ENCODE peak calls at places on chromosomes 2 and 18, in eight cellular contexts. G, W, K, N, S, Q, C and J are unnamed samples.

GRCh38 chr2:158755310-158755709 is 39.8 kb upstream of the DAPL1 start:
- DNase-seq in G (no peak), W (no peak), K (no peak), N (no peak), S (no peak), Q (no peak), C (no peak), J (no peak)

GRCh38 chr2:95323347-95324155 is 26.4 kb downstream of the KCNIP3 start:
- DNase-seq in G (no peak), W (peak; percentile 82), K (no peak), N (no peak), S (no peak), Q (peak; percentile 55), C (no peak), J (no peak)

GRCh38 chr2:3680548-3681345 is 22.6 kb upstream of the DCDC2C start:
- DNase-seq in G (no peak), W (no peak), K (no peak), N (no peak), S (no peak), Q (no peak), C (no peak), J (no peak)

GRCh38 chr2:152243723-152244122 is 68.2 kb upstream of the STAM2 start:
- DNase-seq in G (no peak), W (no peak), K (no peak), N (no peak), S (no peak), Q (no peak), C (no peak), J (peak; percentile 9)

GRCh38 chr2:192267484-192267883 is 72.8 kb upstream of the TMEFF2 start:
- DNase-seq in G (no peak), W (no peak), K (no peak), N (peak; percentile 48), S (peak; percentile 90), Q (no peak), C (no peak), J (no peak)

GRCh38 chr2:20617892-20618467 is 32.9 kb downstream of the HS1BP3 start:
- DNase-seq in G (peak; percentile 98), W (peak; percentile 93), K (peak; percentile 98), N (peak; percentile 98), S (peak; percentile 100), Q (peak; percentile 46), C (no peak), J (peak; percentile 83)

GRCh38 chr2:75787532-75788132 is 76.9 kb upstream of the GCFC2 start:
- DNase-seq in G (no peak), W (no peak), K (no peak), N (peak; percentile 33), S (peak; percentile 32), Q (no peak), C (no peak), J (peak; percentile 40)

GRCh38 chr2:135011633-135012032 is 35.6 kb downstream of the MAP3K19 start:
- DNase-seq in G (no peak), W (no peak), K (no peak), N (no peak), S (no peak), Q (no peak), C (no peak), J (no peak)

GRCh38 chr2:95362486-95362885 is 40.0 kb upstream of the FAHD2A start:
- DNase-seq in G (no peak), W (no peak), K (no peak), N (no peak), S (no peak), Q (no peak), C (no peak), J (no peak)

GRCh38 chr2:140256080-140256479 is 1475.9 kb upstream of the NXPH2 start:
- DNase-seq in G (no peak), W (no peak), K (no peak), N (no peak), S (peak; percentile 4), Q (no peak), C (no peak), J (no peak)

GRCh38 chr2:217714268-217714643 is 288.5 kb downstream of the TNS1 start:
- DNase-seq in G (peak; percentile 23), W (peak; percentile 77), K (peak; percentile 56), N (peak; percentile 64), S (peak; percentile 43), Q (no peak), C (no peak), J (peak; percentile 62)

GRCh38 chr2:170869461-170869860 is 52.8 kb downstream of the GAD1 start:
- DNase-seq in G (no peak), W (no peak), K (no peak), N (no peak), S (no peak), Q (no peak), C (no peak), J (no peak)

GRCh38 chr2:1950474-1950873 is 206.2 kb upstream of the PXDN start:
- DNase-seq in G (no peak), W (no peak), K (no peak), N (no peak), S (no peak), Q (no peak), C (no peak), J (no peak)

GRCh38 chr2:231294578-231295362 is 96.3 kb downstream of the ARMC9 start:
- DNase-seq in G (no peak), W (no peak), K (no peak), N (no peak), S (peak; percentile 4), Q (no peak), C (no peak), J (peak; percentile 9)

GRCh38 chr2:217943379-217944321 is 59.1 kb downstream of the TNS1 start:
- DNase-seq in G (no peak), W (peak; percentile 60), K (peak; percentile 87), N (peak; percentile 95), S (peak; percentile 45), Q (peak; percentile 79), C (peak; percentile 2), J (peak; percentile 86)

GRCh38 chr2:79554899-79555298 is 42.0 kb downstream of the CTNNA2 start:
- DNase-seq in G (no peak), W (no peak), K (no peak), N (no peak), S (no peak), Q (no peak), C (no peak), J (no peak)

GRCh38 chr2:30932850-30933249 is 125.6 kb upstream of the CAPN13 start:
- DNase-seq in G (no peak), W (no peak), K (no peak), N (no peak), S (no peak), Q (no peak), C (no peak), J (no peak)

GRCh38 chr2:229129738-229130371 is 141.2 kb downstream of the PID1 start:
- DNase-seq in G (no peak), W (no peak), K (peak; percentile 44), N (peak; percentile 40), S (peak; percentile 50), Q (no peak), C (no peak), J (no peak)

GRCh38 chr2:133433455-133434451 is 134.5 kb downstream of the NCKAP5 start:
- DNase-seq in G (no peak), W (no peak), K (no peak), N (peak; percentile 16), S (peak; percentile 72), Q (no peak), C (no peak), J (no peak)

GRCh38 chr18:54765636-54766035 is 62.6 kb upstream of the RAB27B start:
- DNase-seq in G (no peak), W (no peak), K (no peak), N (no peak), S (peak; percentile 18), Q (no peak), C (no peak), J (no peak)

GRCh38 chr2:46814562-46814961 is 101.0 kb downstream of the MCFD2 start:
- DNase-seq in G (no peak), W (no peak), K (no peak), N (no peak), S (peak; percentile 62), Q (no peak), C (no peak), J (no peak)

GRCh38 chr2:85371045-85371444 is 16.5 kb downstream of the ELMOD3 start:
- DNase-seq in G (no peak), W (no peak), K (no peak), N (no peak), S (no peak), Q (no peak), C (no peak), J (no peak)

GRCh38 chr2:157476915-157477709 is 33.2 kb upstream of the CYTIP start:
- DNase-seq in G (no peak), W (no peak), K (no peak), N (peak; percentile 19), S (peak; percentile 32), Q (no peak), C (no peak), J (no peak)

GRCh38 chr2:238286987-238287386 is 1.4 kb downstream of the PER2 start:
- DNase-seq in G (no peak), W (peak; percentile 26), K (no peak), N (no peak), S (no peak), Q (no peak), C (no peak), J (no peak)

GRCh38 chr2:85674417-85674816 is 6.4 kb upstream of the SFTPB start:
- DNase-seq in G (no peak), W (no peak), K (no peak), N (no peak), S (no peak), Q (no peak), C (no peak), J (no peak)

GRCh38 chr2:130824492-130825061 is 12.1 kb upstream of the ARHGEF4 start:
- DNase-seq in G (no peak), W (peak; percentile 63), K (no peak), N (peak; percentile 56), S (peak; percentile 86), Q (no peak), C (peak; percentile 72), J (peak; percentile 50)

GRCh38 chr2:56239030-56239429 is 55.2 kb downstream of the CCDC85A start:
- DNase-seq in G (no peak), W (no peak), K (no peak), N (no peak), S (no peak), Q (no peak), C (no peak), J (no peak)